ENCODE peak calls at places on chromosomes 11 and 22, in four cellular contexts. C is NCI-H187, W is GM23248, A is NCI-H345. M is an unnamed sample.

GRCh38 chr11:84543367-84544159 is 1083.6 kb downstream of the DLG2 start:
- DNase-seq in C (peak), W (no peak), A (peak), M (no peak)

GRCh38 chr11:130831506-130832385 is 84.5 kb downstream of the SNX19 start:
- DNase-seq in A (no peak), W (no peak), C (no peak), M (no peak)

GRCh38 chr11:108370315-108370714 is 97.0 kb downstream of the C11orf65 start:
- DNase-seq in A (no peak), W (no peak), C (no peak), M (no peak)

GRCh38 chr22:11598492-11599440 is 3929.2 kb upstream of the OR11H1 start:
- DNase-seq in W (no peak), C (no peak), A (no peak), M (no peak)

GRCh38 chr11:64355078-64355940 is 3.7 kb upstream of the RPS6KA4 start:
- DNase-seq in A (peak), C (no peak), W (peak), M (peak)

GRCh38 chr11:44711772-44712608 is 14.8 kb upstream of the TSPAN18 start:
- DNase-seq in W (no peak), A (peak), C (no peak), M (no peak)

GRCh38 chr22:36287881-36288515 is 35.1 kb downstream of the APOL1 start:
- DNase-seq in W (peak), C (no peak), A (no peak), M (no peak)

GRCh38 chr22:43341565-43341964 is 1.6 kb downstream of the SCUBE1 start:
- DNase-seq in W (no peak), A (no peak), C (no peak), M (no peak)

GRCh38 chr11:107006076-107006833 is 12.0 kb downstream of the GUCY1A2 start:
- DNase-seq in C (no peak), W (no peak), A (no peak), M (no peak)

GRCh38 chr11:71182791-71183556 is 69.4 kb downstream of the SHANK2 start:
- DNase-seq in W (no peak), A (peak), C (no peak), M (no peak)

GRCh38 chr11:115184901-115185300 is 319.3 kb downstream of the CADM1 start:
- DNase-seq in A (no peak), C (no peak), W (no peak), M (no peak)

GRCh38 chr11:64835616-64836447 is 8.6 kb downstream of the CDC42BPG start:
- DNase-seq in A (no peak), C (no peak), W (no peak), M (no peak)

GRCh38 chr22:41862160-41862529 is 29.2 kb downstream of the SREBF2 start:
- DNase-seq in C (no peak), W (no peak), A (no peak), M (no peak)

GRCh38 chr11:65858354-65859133 is 564 bp upstream of the CFL1 start:
- DNase-seq in W (no peak), A (peak), C (peak), M (no peak)

GRCh38 chr22:39960791-39961746 is 872 bp downstream of the TMA7B start:
- DNase-seq in C (no peak), A (no peak), W (peak), M (no peak)

GRCh38 chr22:17874231-17874630 is 100.0 kb upstream of the BID start:
- DNase-seq in A (no peak), C (no peak), W (no peak), M (no peak)

GRCh38 chr22:20380486-20380885 is 13.5 kb upstream of the ZNF74 start:
- DNase-seq in W (no peak), A (no peak), C (no peak), M (no peak)